ENCODE peak calls at places on chromosome 17, in nine cellular contexts. J, A, F, I, P, T, C, H and N are unnamed samples.

GRCh38 chr17:61139219-61139618 is 260.4 kb upstream of the TBX2 start:
- DNase-seq in J (no peak), A (peak; percentile 92), F (peak; percentile 74), I (no peak), P (no peak), T (no peak), C (no peak), H (no peak), N (no peak)

GRCh38 chr17:76943781-76944213 is 75.6 kb downstream of the MGAT5B start:
- DNase-seq in J (no peak), A (no peak), F (no peak), I (no peak), P (no peak), T (no peak), C (no peak), H (no peak), N (no peak)

GRCh38 chr17:80260791-80261158 is at the start of gene RNF213:
- DNase-seq in J (peak; percentile 62), A (peak; percentile 46), F (no peak), I (no peak), P (peak; percentile 66), T (no peak), C (peak; percentile 56), H (peak; percentile 46), N (no peak)

GRCh38 chr17:6303664-6304063 is 131.3 kb downstream of the AIPL1 start:
- DNase-seq in J (peak; percentile 23), A (peak; percentile 49), F (no peak), I (no peak), P (peak; percentile 63), T (no peak), C (no peak), H (peak; percentile 52), N (peak; percentile 74)

GRCh38 chr17:57915532-57915931 is 39.7 kb downstream of the CUEDC1 start:
- DNase-seq in J (no peak), A (no peak), F (no peak), I (no peak), P (no peak), T (no peak), C (peak; percentile 48), H (no peak), N (no peak)

GRCh38 chr17:59914274-59914854 is 21.4 kb downstream of the RPS6KB1 start:
- DNase-seq in J (no peak), A (peak; percentile 35), F (no peak), I (no peak), P (no peak), T (no peak), C (no peak), H (no peak), N (no peak)

GRCh38 chr17:83144421-83145357 is 65.3 kb downstream of the METRNL start:
- DNase-seq in J (no peak), A (no peak), F (peak; percentile 52), I (peak; percentile 32), P (no peak), T (peak; percentile 46), C (no peak), H (no peak), N (no peak)

GRCh38 chr17:57243171-57243622 is 13.1 kb upstream of the MSI2 start:
- DNase-seq in J (peak; percentile 45), A (peak; percentile 71), F (peak; percentile 40), I (peak; percentile 8), P (peak; percentile 75), T (peak; percentile 66), C (peak; percentile 38), H (peak; percentile 52), N (no peak)

GRCh38 chr17:36133629-36134259 is 30.1 kb downstream of the CCL4 start:
- DNase-seq in J (no peak), A (no peak), F (no peak), I (no peak), P (no peak), T (no peak), C (no peak), H (no peak), N (no peak)

GRCh38 chr17:75632428-75632827 is 806 bp upstream of the SMIM5 start:
- DNase-seq in J (no peak), A (no peak), F (no peak), I (no peak), P (no peak), T (no peak), C (no peak), H (no peak), N (no peak)

GRCh38 chr17:28910534-28910933 is 7.7 kb upstream of the DHRS13 start:
- DNase-seq in J (no peak), A (no peak), F (no peak), I (no peak), P (no peak), T (no peak), C (no peak), H (no peak), N (no peak)

GRCh38 chr17:28912938-28913333 is 10.1 kb upstream of the DHRS13 start:
- DNase-seq in J (no peak), A (no peak), F (no peak), I (no peak), P (no peak), T (no peak), C (no peak), H (no peak), N (no peak)

GRCh38 chr17:28908640-28909098 is 5.8 kb upstream of the DHRS13 start:
- DNase-seq in J (no peak), A (no peak), F (peak; percentile 72), I (no peak), P (no peak), T (no peak), C (peak; percentile 41), H (no peak), N (no peak)

GRCh38 chr17:28911411-28912045 is 8.6 kb upstream of the DHRS13 start:
- DNase-seq in J (no peak), A (peak; percentile 71), F (no peak), I (no peak), P (no peak), T (no peak), C (no peak), H (no peak), N (no peak)

GRCh38 chr17:28912281-28912937 is 9.5 kb upstream of the DHRS13 start:
- DNase-seq in J (no peak), A (no peak), F (no peak), I (no peak), P (no peak), T (no peak), C (no peak), H (no peak), N (no peak)
- TF ChIP-seq CTCF in J (no peak), A (peak; percentile 56), F (peak; percentile 14), I (peak; percentile 35), P (no peak), T (no peak), C (no peak), H (no peak), N (no peak)

DNA sequence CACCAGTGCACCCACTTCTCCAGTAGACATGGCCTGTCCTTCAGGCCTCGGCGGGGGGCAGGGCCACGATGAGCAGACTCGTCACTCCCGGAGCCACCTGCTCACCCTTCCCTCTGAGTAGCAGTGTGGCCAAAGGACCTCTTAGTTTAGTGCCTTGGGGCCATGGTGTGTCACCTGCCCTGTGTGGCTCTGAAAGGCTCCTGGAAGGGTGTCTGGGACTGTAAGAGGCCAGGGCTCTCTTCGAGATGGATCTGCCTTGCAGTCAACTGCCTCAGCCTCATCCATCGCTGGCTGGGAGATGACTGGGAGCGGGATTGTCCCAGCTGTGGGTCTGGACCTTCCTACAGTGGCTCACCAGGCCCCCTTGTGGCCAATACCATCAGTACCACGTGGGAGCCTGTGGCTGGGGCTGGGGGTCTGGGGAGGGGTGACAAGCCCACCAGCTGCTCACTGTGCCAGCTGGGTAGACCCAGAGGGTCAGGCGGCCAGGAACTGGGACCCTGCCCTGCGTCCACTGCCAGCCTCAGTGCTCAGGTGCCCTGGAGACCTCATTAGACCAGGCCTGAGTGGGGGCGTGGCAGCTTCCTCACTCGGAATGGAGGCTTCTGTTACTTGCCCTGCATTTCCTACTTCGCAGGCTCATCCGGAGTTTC is 133.4 kb downstream of the OR1D5 start:
- DNase-seq in J (peak; percentile 35), A (no peak), F (no peak), I (no peak), P (peak; percentile 75), T (no peak), C (no peak), H (peak; percentile 58), N (peak; percentile 53)
- TF ChIP-seq CTCF in J (peak; percentile 74), A (peak; percentile 79), F (peak; percentile 62), I (peak; percentile 57), P (peak; percentile 82), T (peak; percentile 26), C (peak; percentile 52), H (peak; percentile 86), N (peak; percentile 78)

DNA sequence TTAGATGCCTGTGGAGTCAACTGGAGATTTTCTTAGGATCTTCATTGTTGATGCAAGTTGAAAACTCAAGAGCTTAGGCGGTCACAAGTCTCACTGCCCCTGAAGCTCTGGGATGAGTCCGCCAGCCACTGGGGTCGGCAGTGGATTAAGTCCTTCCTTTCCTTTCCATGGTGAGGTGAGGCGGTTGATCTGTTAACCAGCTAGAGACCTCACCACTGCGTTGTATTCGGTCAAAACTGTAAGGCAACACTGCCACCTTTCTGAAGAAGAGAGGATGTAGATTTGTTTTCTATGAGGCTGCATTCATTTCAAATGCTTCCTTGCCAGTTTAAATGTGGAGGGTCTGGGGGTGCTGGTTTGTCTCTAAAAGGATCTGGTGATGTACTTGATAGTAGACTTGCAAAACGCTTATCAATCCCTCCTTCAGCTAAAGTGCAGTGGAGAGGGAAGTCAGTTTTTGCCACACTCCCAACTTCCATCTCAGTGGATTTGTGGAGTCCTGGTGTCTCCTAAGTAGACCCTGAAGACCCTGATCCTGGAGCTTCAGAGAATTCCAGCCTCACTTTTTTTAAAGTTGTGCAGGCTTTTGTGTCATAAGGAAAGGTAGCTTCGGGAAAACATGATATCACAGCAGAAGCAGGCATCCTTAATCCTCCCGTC is 1.7 kb downstream of the MYOCD start:
- DNase-seq in J (no peak), A (no peak), F (no peak), I (peak; percentile 33), P (peak; percentile 8), T (no peak), C (peak; percentile 46), H (peak; percentile 20), N (no peak)
- TF ChIP-seq CTCF in J (peak; percentile 61), A (no peak), F (peak; percentile 54), I (peak; percentile 64), P (no peak), T (no peak), C (peak; percentile 20), H (peak; percentile 63), N (peak; percentile 19)

GRCh38 chr17:28474035-28474640 is 694 bp downstream of the SLC13A2 start:
- DNase-seq in J (no peak), A (no peak), F (no peak), I (no peak), P (no peak), T (no peak), C (no peak), H (no peak), N (no peak)

GRCh38 chr17:28471531-28472342 is 1.7 kb upstream of the SLC13A2 start:
- DNase-seq in J (no peak), A (no peak), F (no peak), I (no peak), P (no peak), T (no peak), C (no peak), H (no peak), N (no peak)

GRCh38 chr17:28475151-28475900 is 1.9 kb downstream of the SLC13A2 start:
- DNase-seq in J (no peak), A (no peak), F (no peak), I (no peak), P (no peak), T (peak; percentile 48), C (no peak), H (no peak), N (no peak)

GRCh38 chr17:28472871-28473497 is 460 bp upstream of the SLC13A2 start:
- DNase-seq in J (no peak), A (no peak), F (no peak), I (no peak), P (no peak), T (no peak), C (no peak), H (no peak), N (no peak)

GRCh38 chr17:28473542-28473941 is at the start of gene SLC13A2:
- DNase-seq in J (no peak), A (no peak), F (no peak), I (no peak), P (no peak), T (no peak), C (no peak), H (no peak), N (no peak)
- TF ChIP-seq CTCF in J (no peak), A (no peak), F (no peak), I (peak; percentile 7), P (no peak), T (no peak), C (no peak), H (peak; percentile 12), N (no peak)